ENCODE peak calls at places on chromosomes 3 and 15, in six cellular contexts. A is left ventricle myocardium superior; F is HS-5; R is activated CD4-positive, alpha-beta T cell treated with anti-CD3 and anti-CD28 coated beads, Interleukin-2, amount 10 ng/mL, durations not matched to agents 7 days and 5 days; D is NCI-H524 treated with DMSO at 0.1 percent for 48 hours; W is pancreas. Y is an unnamed sample.

GRCh38 chr3:193975072-193975535 is 160.8 kb upstream of the HES1 start:
- DNase-seq in W (peak), D (no peak), A (no peak), F (no peak), R (no peak), Y (no peak)

GRCh38 chr15:63347074-63347859 is 34.4 kb downstream of the CA12 start:
- DNase-seq in R (no peak), W (no peak), F (no peak), A (no peak), D (no peak), Y (no peak)

GRCh38 chr15:90872481-90873184 is 4.2 kb downstream of the FURIN start:
- DNase-seq in W (no peak), R (peak), F (no peak), A (no peak), D (no peak), Y (no peak)

GRCh38 chr3:126269360-126269759 is 87.8 kb downstream of the KLF15 start:
- DNase-seq in A (no peak), R (no peak), F (no peak), D (no peak), W (no peak), Y (no peak)

GRCh38 chr15:99167640-99168039 is 62.8 kb downstream of the SYNM start:
- DNase-seq in R (no peak), F (no peak), W (no peak), D (no peak), A (no peak), Y (no peak)

GRCh38 chr15:29821416-29822099 is 710 bp downstream of the TJP1 start:
- DNase-seq in R (peak), F (peak), W (peak), A (peak), D (no peak), Y (peak)

GRCh38 chr3:131349946-131350347 is 31.6 kb upstream of the NUDT16 start:
- DNase-seq in D (no peak), W (no peak), F (peak), A (peak), R (no peak), Y (peak)

GRCh38 chr3:47434849-47435248 is 40.9 kb downstream of the SCAP start:
- DNase-seq in R (no peak), F (no peak), W (no peak), D (no peak), A (no peak), Y (no peak)

GRCh38 chr3:23826382-23827061 is 20.8 kb downstream of the UBE2E1 start:
- DNase-seq in R (no peak), D (no peak), F (no peak), W (no peak), A (peak), Y (peak)

GRCh38 chr3:126199256-126199655 is 18.9 kb upstream of the ALDH1L1 start:
- DNase-seq in R (no peak), D (no peak), A (no peak), F (no peak), W (no peak), Y (no peak)

GRCh38 chr3:89246326-89246725 is 138.9 kb downstream of the EPHA3 start:
- DNase-seq in F (no peak), R (no peak), A (no peak), D (no peak), W (no peak), Y (no peak)

Y was measured in left ventricle myocardium inferior.